ENCODE peak calls at places on chromosomes 4 and X, in four cellular contexts. G is NCI-H2029, W is GM03348, C is activated gamma-delta T cell. U is an unnamed sample.

GRCh38 chrX:56289449-56289848 is 57.3 kb downstream of the KLF8 start:
- DNase-seq in G (no peak), W (no peak), C (no peak), U (no peak)

GRCh38 chr4:71639380-71639779 is 144.5 kb downstream of the GC start:
- DNase-seq in C (no peak), G (no peak), W (no peak), U (no peak)

GRCh38 chrX:31540313-31540712 is 468.5 kb upstream of the FTHL17 start:
- DNase-seq in C (no peak), G (no peak), W (no peak), U (no peak)

GRCh38 chr4:122476745-122477144 is 20.2 kb upstream of the IL2 start:
- DNase-seq in W (no peak), C (no peak), G (no peak), U (no peak)

GRCh38 chr4:2356123-2357069 is 62.0 kb downstream of the ZFYVE28 start:
- DNase-seq in W (no peak), C (no peak), G (no peak), U (no peak)

GRCh38 chr4:3307891-3308575 is 15.2 kb downstream of the RGS12 start:
- DNase-seq in W (no peak), G (no peak), C (no peak), U (no peak)

GRCh38 chr4:93183589-93183988 is 645.0 kb upstream of the ATOH1 start:
- DNase-seq in C (no peak), G (peak; percentile 37), W (no peak), U (no peak)

GRCh38 chrX:104565791-104566687 is at the start of gene IL1RAPL2:
- DNase-seq in W (no peak), C (no peak), G (no peak), U (peak; percentile 1)

U was measured in amygdala.